ENCODE peak calls at places on chromosomes 3 and 15, in ten cellular contexts. R is left colon, M is WTC11, T is renal cortical epithelial cell, W is endothelial cell, P is cardiac septum, S is H7, Z is occipital lobe, L is B cell, K is NCI-H1092 treated with DMSO at 0.1 percent for 48 hours. C is an unnamed sample.

GRCh38 chr3:125602752-125603649 is 7.7 kb upstream of the OSBPL11 start:
- DNase-seq in M (no peak), L (no peak), K (peak; percentile 4), P (no peak), T (peak; percentile 96), R (no peak), W (no peak), Z (peak; percentile 19), S (no peak), C (peak; percentile 71)

GRCh38 chr15:42385206-42385979 is 26.1 kb downstream of the CAPN3 start:
- DNase-seq in L (peak; percentile 34), W (peak; percentile 62), S (peak; percentile 77), P (no peak), R (peak; percentile 48), Z (no peak), M (peak; percentile 77), K (no peak), T (peak; percentile 29), C (peak; percentile 34)

GRCh38 chr3:156161172-156161571 is 40.8 kb downstream of the KCNAB1 start:
- DNase-seq in K (no peak), S (no peak), Z (no peak), M (no peak), W (no peak), R (no peak), T (peak; percentile 81), L (no peak), P (no peak), C (no peak)

GRCh38 chr15:66505818-66506217 is 692 bp downstream of the ZWILCH start:
- DNase-seq in P (no peak), K (no peak), T (no peak), W (no peak), L (no peak), S (no peak), Z (no peak), R (no peak), M (no peak), C (no peak)

GRCh38 chr3:177362646-177363045 is 165.4 kb upstream of the TBL1XR1 start:
- DNase-seq in L (no peak), T (no peak), R (no peak), Z (no peak), S (no peak), W (no peak), M (no peak), K (peak; percentile 53), P (no peak), C (no peak)

GRCh38 chr15:40238927-40239591 is at the start of gene PAK6:
- DNase-seq in K (peak; percentile 33), M (peak; percentile 82), R (peak; percentile 52), S (peak; percentile 98), Z (peak; percentile 72), P (no peak), W (peak; percentile 39), L (peak; percentile 51), T (peak; percentile 75), C (peak; percentile 41)

GRCh38 chr3:43707266-43707665 is 16.5 kb downstream of the ABHD5 start:
- DNase-seq in W (no peak), R (no peak), T (no peak), K (no peak), Z (no peak), S (no peak), M (no peak), L (no peak), P (no peak), C (no peak)

GRCh38 chr3:113063126-113063894 is 72.5 kb downstream of the GTPBP8 start:
- DNase-seq in K (no peak), L (no peak), W (no peak), P (no peak), M (no peak), Z (no peak), R (no peak), T (peak; percentile 26), S (no peak), C (no peak)

GRCh38 chr15:75672111-75672602 is 24.4 kb downstream of the SNX33 start:
- DNase-seq in M (no peak), K (no peak), R (no peak), Z (no peak), S (peak; percentile 76), W (no peak), T (no peak), L (no peak), P (no peak), C (no peak)

GRCh38 chr3:97670952-97671351 is 93.6 kb upstream of the ARL6 start:
- DNase-seq in K (no peak), W (no peak), S (no peak), T (no peak), P (no peak), Z (no peak), R (no peak), M (no peak), L (no peak), C (no peak)

GRCh38 chr3:9746330-9746729 is 3.4 kb upstream of the OGG1 start:
- DNase-seq in L (no peak), S (no peak), W (no peak), P (no peak), K (no peak), R (no peak), M (no peak), T (no peak), Z (peak; percentile 38), C (peak; percentile 56)

GRCh38 chr3:141500397-141500796 is 13.6 kb downstream of the RASA2 start:
- DNase-seq in R (no peak), Z (no peak), M (no peak), W (no peak), S (no peak), L (no peak), P (no peak), K (no peak), T (no peak), C (no peak)

GRCh38 chr15:73950479-73951043 is 24.3 kb downstream of the LOXL1 start:
- DNase-seq in T (no peak), W (no peak), S (no peak), L (no peak), Z (no peak), K (no peak), P (no peak), R (no peak), M (no peak), C (no peak)

GRCh38 chr3:197289726-197290125 is 8.7 kb downstream of the DLG1 start:
- DNase-seq in K (no peak), Z (no peak), T (peak; percentile 50), L (no peak), R (no peak), W (no peak), P (no peak), S (no peak), M (no peak), C (no peak)

GRCh38 chr15:79474252-79474651 is 42.1 kb downstream of the MINAR1 start:
- DNase-seq in K (no peak), L (no peak), W (no peak), Z (no peak), M (no peak), S (no peak), R (no peak), T (peak; percentile 3), P (no peak), C (no peak)

GRCh38 chr3:194617827-194618226 is 15.4 kb downstream of the TMEM44 start:
- DNase-seq in P (no peak), T (peak; percentile 48), R (no peak), S (no peak), M (no peak), K (no peak), L (no peak), Z (no peak), W (no peak), C (no peak)

GRCh38 chr3:197901626-197902025 is 48.4 kb upstream of the RPL35A start:
- DNase-seq in L (no peak), M (no peak), T (no peak), K (no peak), R (no peak), Z (no peak), S (no peak), P (no peak), W (no peak), C (no peak)

GRCh38 chr3:106359692-106360091 is 490.9 kb upstream of the CBLB start:
- DNase-seq in L (no peak), K (no peak), P (no peak), Z (no peak), S (no peak), M (no peak), W (no peak), T (no peak), R (no peak), C (no peak)

GRCh38 chr3:50602675-50603191 is 8.8 kb downstream of the CISH start:
- DNase-seq in W (no peak), K (no peak), Z (no peak), R (no peak), L (no peak), P (no peak), S (no peak), T (no peak), M (no peak), C (no peak)

GRCh38 chr3:170802164-170803151 is 67.5 kb downstream of the RPL22L1 start:
- DNase-seq in S (no peak), W (no peak), T (peak; percentile 98), P (no peak), K (no peak), Z (no peak), M (no peak), R (no peak), L (no peak), C (peak; percentile 11)

GRCh38 chr3:119681279-119681678 is 4.1 kb upstream of the COX17 start:
- DNase-seq in S (no peak), L (no peak), T (peak; percentile 49), K (peak; percentile 10), R (no peak), M (no peak), W (no peak), P (no peak), Z (no peak), C (no peak)

GRCh38 chr15:43095243-43095642 is 10.6 kb downstream of the UBR1 start:
- DNase-seq in P (no peak), Z (no peak), W (no peak), S (no peak), T (peak; percentile 27), R (no peak), K (no peak), M (no peak), L (no peak), C (no peak)

GRCh38 chr3:43287514-43287913 is 1.2 kb downstream of the SNRK start:
- DNase-seq in L (no peak), Z (no peak), S (no peak), M (no peak), K (no peak), P (no peak), W (no peak), R (no peak), T (peak; percentile 32), C (no peak)

GRCh38 chr3:40152482-40153133 is 156.9 kb upstream of the EIF1B start:
- DNase-seq in K (peak; percentile 86), L (no peak), M (no peak), Z (no peak), T (no peak), R (no peak), S (no peak), P (no peak), W (no peak), C (no peak)

GRCh38 chr3:106428565-106428994 is 559.8 kb upstream of the CBLB start:
- DNase-seq in S (no peak), W (no peak), K (no peak), L (no peak), Z (no peak), P (no peak), R (no peak), T (peak; percentile 100), M (no peak), C (no peak)

GRCh38 chr15:70078578-70079417 is 18.9 kb downstream of the TLE3 start:
- DNase-seq in T (no peak), L (no peak), W (no peak), M (no peak), Z (no peak), S (no peak), K (no peak), P (no peak), R (no peak), C (no peak)

GRCh38 chr15:52020253-52021085 is 1.4 kb downstream of the MAPK6 start:
- DNase-seq in P (no peak), R (no peak), T (peak; percentile 41), M (no peak), K (no peak), S (peak; percentile 42), L (no peak), W (no peak), Z (no peak), C (no peak)

GRCh38 chr15:68599560-68600071 is 20.8 kb downstream of the CORO2B start:
- DNase-seq in P (no peak), R (no peak), S (peak; percentile 90), T (peak; percentile 53), Z (no peak), L (no peak), W (peak; percentile 58), M (peak; percentile 80), K (no peak), C (peak; percentile 78)